ENCODE peak calls at places on chromosomes 16 and 17, in nine cellular contexts. S is H1, T is GM23338, W is mammary epithelial cell, R is fibroblast of lung, X is neural progenitor cell, Q is endothelial cell of umbilical vein, U is hepatocyte, H is GM12878. Y is an unnamed sample.

GRCh38 chr17:74738051-74738996 is 1.3 kb downstream of the RAB37 start:
- DNase-seq in H (peak), Q (no peak), X (no peak), R (no peak), W (no peak), T (no peak), S (no peak), U (peak), Y (peak)

GRCh38 chr17:32742686-32743538 is 134.0 kb downstream of the MYO1D start:
- DNase-seq in S (no peak), U (no peak), W (no peak), Q (peak), H (no peak), X (no peak), R (peak), T (no peak), Y (no peak)

GRCh38 chr16:31090540-31090939 is 1.8 kb upstream of the PRSS53 start:
- DNase-seq in H (no peak), T (no peak), U (peak), X (no peak), W (no peak), S (no peak), Q (no peak), R (peak), Y (no peak)

GRCh38 chr16:6646891-6647290 is 685.8 kb upstream of the RBFOX1 start:
- DNase-seq in Q (no peak), X (no peak), U (no peak), R (no peak), W (no peak), T (no peak), S (no peak), H (no peak), Y (no peak)

GRCh38 chr17:82495844-82496528 is 23.5 kb upstream of the FOXK2 start:
- DNase-seq in H (no peak), X (no peak), U (no peak), R (no peak), T (peak), S (peak), W (peak), Q (no peak), Y (no peak)

GRCh38 chr17:74217036-74217725 is 3.8 kb downstream of the TTYH2 start:
- DNase-seq in W (no peak), Q (no peak), X (no peak), T (no peak), H (no peak), R (no peak), S (no peak), U (no peak), Y (no peak)

GRCh38 chr17:62824290-62825135 is 16.4 kb upstream of the MARCHF10 start:
- DNase-seq in X (peak), U (peak), W (peak), R (peak), S (peak), H (no peak), Q (no peak), T (peak), Y (peak)

GRCh38 chr17:79338589-79338988 is 264.0 kb downstream of the ENGASE start:
- DNase-seq in T (no peak), H (no peak), W (peak), R (peak), X (peak), U (no peak), S (no peak), Q (no peak), Y (peak)

GRCh38 chr17:70184207-70184606 is 14.9 kb downstream of the KCNJ2 start:
- DNase-seq in W (no peak), U (no peak), R (no peak), Q (no peak), H (no peak), T (no peak), X (no peak), S (no peak), Y (no peak)

GRCh38 chr17:45873728-45874127 is 20.6 kb upstream of the MAPT start:
- DNase-seq in X (peak), T (no peak), H (no peak), R (no peak), S (no peak), Q (no peak), U (no peak), W (no peak), Y (peak)

GRCh38 chr17:16818821-16819683 is 129.0 kb downstream of the CCDC144A start:
- DNase-seq in Q (no peak), U (no peak), R (no peak), S (no peak), X (no peak), W (no peak), H (no peak), T (no peak), Y (no peak)

GRCh38 chr17:51601622-51602261 is 341.4 kb downstream of the UTP18 start:
- DNase-seq in R (no peak), H (no peak), W (no peak), Q (no peak), S (no peak), U (no peak), X (no peak), T (no peak), Y (no peak)

GRCh38 chr17:56977673-56978395 is at the start of gene SCPEP1:
- DNase-seq in Q (peak), U (peak), T (peak), S (peak), H (no peak), R (peak), W (peak), X (peak), Y (peak)

GRCh38 chr16:17331071-17331521 is 139.7 kb downstream of the XYLT1 start:
- DNase-seq in U (no peak), R (no peak), S (no peak), T (no peak), W (no peak), H (no peak), X (no peak), Q (no peak), Y (no peak)

GRCh38 chr16:2981177-2981898 is 1.1 kb upstream of the PKMYT1 start:
- DNase-seq in H (no peak), Q (no peak), W (no peak), S (no peak), U (no peak), T (peak), X (peak), R (no peak), Y (no peak)

GRCh38 chr17:42578282-42578869 is 847 bp upstream of the PSMC3IP start:
- DNase-seq in H (peak), Q (peak), X (peak), T (peak), S (peak), U (peak), W (peak), R (peak), Y (peak)

GRCh38 chr16:85490971-85491771 is 122.0 kb upstream of the GSE1 start:
- DNase-seq in S (no peak), X (peak), Q (no peak), H (no peak), T (peak), R (no peak), U (peak), W (no peak), Y (peak)

GRCh38 chr16:4097826-4098240 is 18.4 kb downstream of the ADCY9 start:
- DNase-seq in R (no peak), T (peak), Q (peak), X (no peak), H (no peak), W (no peak), U (peak), S (no peak), Y (peak)

GRCh38 chr16:73126453-73126853 is 78.5 kb upstream of the ZFHX3 start:
- DNase-seq in U (peak), X (no peak), R (peak), Q (no peak), W (peak), H (no peak), T (no peak), S (no peak), Y (no peak)

GRCh38 chr16:48409839-48410610 is 24.8 kb upstream of the SIAH1 start:
- DNase-seq in Q (no peak), W (peak), X (no peak), H (no peak), R (peak), U (peak), T (no peak), S (no peak), Y (peak)

GRCh38 chr17:3535253-3535995 is 22.2 kb downstream of the TRPV3 start:
- DNase-seq in S (peak), H (no peak), W (peak), X (peak), U (peak), R (peak), T (peak), Q (peak), Y (peak)

GRCh38 chr17:2929881-2930533 is 133.4 kb downstream of the OR1D5 start:
- DNase-seq in S (peak), Q (peak), T (peak), R (peak), U (peak), W (peak), H (no peak), X (peak), Y (peak)

GRCh38 chr17:15462962-15463361 is 4.5 kb downstream of the CDRT4 start:
- DNase-seq in H (no peak), S (no peak), X (no peak), Q (no peak), W (no peak), U (no peak), T (no peak), R (peak), Y (no peak)

GRCh38 chr17:58710948-58711552 is 18.6 kb downstream of the RAD51C start:
- DNase-seq in U (peak), R (peak), H (no peak), S (no peak), Q (peak), T (peak), X (peak), W (peak), Y (peak)

GRCh38 chr17:58577696-58578095 is 63.3 kb upstream of the MTMR4 start:
- DNase-seq in X (peak), T (peak), H (no peak), W (peak), Q (peak), U (peak), R (peak), S (no peak), Y (peak)

GRCh38 chr17:77332034-77332971 is 191.5 kb downstream of the SEC14L1 start:
- DNase-seq in W (no peak), U (no peak), T (no peak), S (no peak), X (no peak), R (peak), Q (no peak), H (no peak), Y (peak)

GRCh38 chr17:13544292-13544691 is 57.4 kb downstream of the HS3ST3A1 start:
- DNase-seq in R (peak), H (no peak), X (no peak), Q (no peak), W (peak), T (no peak), S (peak), U (peak), Y (peak)

GRCh38 chr17:13542612-13543011 is 59.1 kb downstream of the HS3ST3A1 start:
- DNase-seq in S (no peak), U (no peak), W (no peak), T (no peak), H (no peak), X (no peak), R (peak), Q (no peak), Y (no peak)

GRCh38 chr17:13550291-13550690 is 51.4 kb downstream of the HS3ST3A1 start:
- DNase-seq in T (no peak), X (no peak), Q (no peak), U (no peak), S (no peak), H (no peak), R (peak), W (peak), Y (peak)

GRCh38 chr17:13544755-13545154 is 57.0 kb downstream of the HS3ST3A1 start:
- DNase-seq in U (no peak), S (no peak), X (peak), T (no peak), W (no peak), Q (no peak), R (no peak), H (no peak), Y (no peak)

GRCh38 chr17:13545941-13546340 is 55.8 kb downstream of the HS3ST3A1 start:
- DNase-seq in U (no peak), W (no peak), T (no peak), Q (no peak), X (no peak), R (no peak), H (no peak), S (no peak), Y (no peak)
- H3K4me2 ChIP-seq in U (no peak), W (no peak), T (no peak), Q (no peak), X (no peak), R (no peak), H (no peak), S (no peak), Y (no peak)

GRCh38 chr17:39627170-39627716 is 491 bp downstream of the PPP1R1B start:
- DNase-seq in T (no peak), R (no peak), X (peak), W (no peak), U (no peak), H (no peak), S (no peak), Q (no peak), Y (no peak)

GRCh38 chr17:39625198-39625769 is 1.5 kb upstream of the PPP1R1B start:
- DNase-seq in R (no peak), Q (no peak), H (no peak), U (no peak), T (no peak), S (no peak), W (no peak), X (no peak), Y (no peak)

GRCh38 chr17:39627717-39628516 is 1.2 kb downstream of the PPP1R1B start:
- DNase-seq in S (no peak), R (no peak), H (no peak), U (no peak), Q (no peak), W (no peak), X (peak), T (peak), Y (no peak)

GRCh38 chr17:39626171-39626670 is 531 bp upstream of the PPP1R1B start:
- DNase-seq in H (no peak), U (no peak), S (no peak), Q (no peak), W (no peak), T (no peak), X (no peak), R (no peak), Y (no peak)

GRCh38 chr17:39626671-39627169 is at the start of gene PPP1R1B:
- DNase-seq in R (no peak), U (no peak), Q (no peak), X (peak), T (peak), W (no peak), S (no peak), H (no peak), Y (no peak)
- TF ChIP-seq EZH2 in R (peak), U (peak), Q (no peak), X (no peak), T (peak), W (peak), S (no peak), H (no peak), Y (no peak)

GRCh38 chr17:1716076-1716911 is 6.1 kb upstream of the TLCD2 start:
- DNase-seq in R (peak), Q (peak), U (peak), T (peak), S (peak), H (peak), X (peak), W (peak), Y (peak)
- TF ChIP-seq CTCF in R (peak), Q (no peak), U (no peak), T (no peak), S (no peak), H (no peak), X (no peak), W (peak), Y (no peak)

DNA sequence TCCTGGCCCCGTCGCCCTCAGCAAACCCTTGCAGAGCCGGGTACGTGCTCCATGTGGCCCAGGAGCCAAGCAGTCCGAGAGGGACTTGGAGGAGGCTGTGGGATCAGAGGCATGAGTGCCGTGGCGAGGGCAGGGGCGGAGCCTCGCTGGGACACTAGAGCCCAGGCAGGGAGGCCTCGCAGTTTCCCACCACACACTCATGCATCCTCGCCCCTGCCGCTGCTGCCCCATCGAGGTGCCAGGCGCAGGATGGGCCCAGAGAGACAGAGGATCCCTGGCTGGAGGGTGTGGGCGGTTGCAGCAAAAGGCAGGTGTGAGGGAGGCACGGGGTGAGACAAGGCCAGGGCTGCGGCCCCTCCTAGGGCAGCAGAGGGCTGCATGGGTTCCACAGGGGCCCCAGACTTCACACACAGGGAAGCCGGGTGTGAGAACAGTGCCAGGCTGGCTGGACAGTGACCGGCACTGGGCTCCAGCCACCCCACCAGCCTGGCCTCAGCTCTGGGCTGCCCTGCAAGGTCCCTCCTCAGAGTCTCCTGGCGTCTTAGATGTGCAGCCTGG is 7.7 kb downstream of the BCAR1 start:
- DNase-seq in U (no peak), T (no peak), H (no peak), X (no peak), W (no peak), S (no peak), R (no peak), Q (no peak), Y (no peak)
- H3K4me2 ChIP-seq in U (peak), T (no peak), H (no peak), X (no peak), W (peak), S (no peak), R (peak), Q (no peak), Y (peak)

GRCh38 chr17:38444151-38444550 is 15.9 kb downstream of the ARHGAP23 start:
- DNase-seq in R (peak), H (no peak), T (peak), Q (peak), W (peak), U (peak), X (peak), S (no peak), Y (peak)
- TF ChIP-seq EZH2 in R (no peak), H (no peak), T (no peak), Q (no peak), W (no peak), U (no peak), X (no peak), S (no peak), Y (no peak)

DNA sequence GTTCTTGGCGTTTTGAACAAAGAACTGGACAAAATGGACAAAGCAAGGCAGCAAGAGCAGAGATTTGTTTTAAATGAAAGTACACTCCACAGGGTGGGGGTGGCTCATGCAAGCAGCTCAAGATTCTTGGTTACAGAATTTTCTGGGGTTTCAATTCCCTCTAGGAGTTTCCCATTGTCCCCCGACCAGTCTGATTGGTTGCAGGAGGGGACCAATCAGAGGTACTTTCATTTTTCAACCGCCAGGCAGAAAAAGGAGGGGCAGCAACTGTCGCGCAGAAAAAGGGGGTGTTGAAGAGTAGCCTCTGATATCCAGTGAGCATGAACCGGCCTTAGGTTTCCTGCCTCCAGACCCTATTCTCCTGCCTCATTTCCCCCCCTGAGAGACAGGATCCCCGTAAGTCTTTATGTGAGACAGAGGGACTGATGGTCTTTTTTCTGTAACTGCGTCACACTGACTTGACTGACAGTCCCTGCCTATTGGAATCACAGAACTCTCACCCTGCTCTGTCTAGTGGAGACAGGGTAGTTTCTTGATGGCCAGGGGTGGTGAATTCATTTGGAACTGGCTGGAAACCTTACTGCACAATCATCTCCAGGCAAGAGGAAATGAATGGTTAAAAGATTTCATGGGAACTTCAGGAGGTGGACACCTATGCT is 59.4 kb upstream of the ALOX12 start:
- DNase-seq in X (no peak), U (no peak), Q (peak), S (no peak), R (peak), W (no peak), T (peak), H (no peak), Y (no peak)
- TF ChIP-seq CTCF in X (no peak), U (no peak), Q (no peak), S (no peak), R (no peak), W (no peak), T (no peak), H (no peak), Y (no peak)

Y was measured in PC-3.